ENCODE peak calls at places on chromosomes 2 and 18, in ten cellular contexts. Q is K562, E is mesenchymal stem cell, Z is GM23248, K is astrocyte, C is colonic mucosa, R is HepG2, B is HCT116, F is endothelial cell of umbilical vein, Y is endodermal cell. D is an unnamed sample.

GRCh38 chr2:133810559-133810958 is 242.3 kb upstream of the NCKAP5 start:
- DNase-seq in Q (no peak), E (no peak), Z (no peak), K (no peak), C (no peak), R (no peak), B (no peak), F (no peak), Y (no peak), D (no peak)

GRCh38 chr2:38740851-38741541 is 10.2 kb downstream of the SRSF7 start:
- DNase-seq in Q (no peak), E (peak; percentile 67), Z (peak; percentile 69), K (no peak), C (no peak), R (peak; percentile 60), B (no peak), F (peak; percentile 62), Y (no peak), D (no peak)

GRCh38 chr2:186531257-186531775 is 45.3 kb downstream of the ZC3H15 start:
- DNase-seq in Q (no peak), E (no peak), Z (no peak), K (peak; percentile 36), C (no peak), R (no peak), B (no peak), F (peak; percentile 20), Y (no peak), D (no peak)

GRCh38 chr2:152167070-152167469 is 8.5 kb downstream of the STAM2 start:
- DNase-seq in Q (no peak), E (no peak), Z (peak; percentile 10), K (no peak), C (no peak), R (no peak), B (no peak), F (peak; percentile 38), Y (no peak), D (no peak)

GRCh38 chr2:201643216-201643651 is at the start of gene TMEM237:
- DNase-seq in Q (peak; percentile 56), E (no peak), Z (peak; percentile 80), K (peak; percentile 25), C (no peak), R (peak; percentile 13), B (peak; percentile 6), F (peak; percentile 61), Y (no peak), D (peak; percentile 83)

GRCh38 chr18:46554406-46554805 is 102.6 kb downstream of the LOXHD1 start:
- DNase-seq in Q (no peak), E (no peak), Z (no peak), K (no peak), C (no peak), R (no peak), B (no peak), F (no peak), Y (no peak), D (no peak)

GRCh38 chr2:71347517-71347916 is 15.9 kb downstream of the ZNF638 start:
- DNase-seq in Q (peak; percentile 26), E (peak; percentile 33), Z (peak; percentile 46), K (peak; percentile 3), C (no peak), R (no peak), B (no peak), F (peak; percentile 47), Y (peak; percentile 59), D (no peak)

GRCh38 chr18:79965119-79965902 is 868 bp downstream of the HSBP1L1 start:
- DNase-seq in Q (no peak), E (peak; percentile 94), Z (peak; percentile 82), K (peak; percentile 71), C (peak; percentile 82), R (peak; percentile 79), B (no peak), F (peak; percentile 76), Y (peak; percentile 76), D (peak; percentile 81)

DNA sequence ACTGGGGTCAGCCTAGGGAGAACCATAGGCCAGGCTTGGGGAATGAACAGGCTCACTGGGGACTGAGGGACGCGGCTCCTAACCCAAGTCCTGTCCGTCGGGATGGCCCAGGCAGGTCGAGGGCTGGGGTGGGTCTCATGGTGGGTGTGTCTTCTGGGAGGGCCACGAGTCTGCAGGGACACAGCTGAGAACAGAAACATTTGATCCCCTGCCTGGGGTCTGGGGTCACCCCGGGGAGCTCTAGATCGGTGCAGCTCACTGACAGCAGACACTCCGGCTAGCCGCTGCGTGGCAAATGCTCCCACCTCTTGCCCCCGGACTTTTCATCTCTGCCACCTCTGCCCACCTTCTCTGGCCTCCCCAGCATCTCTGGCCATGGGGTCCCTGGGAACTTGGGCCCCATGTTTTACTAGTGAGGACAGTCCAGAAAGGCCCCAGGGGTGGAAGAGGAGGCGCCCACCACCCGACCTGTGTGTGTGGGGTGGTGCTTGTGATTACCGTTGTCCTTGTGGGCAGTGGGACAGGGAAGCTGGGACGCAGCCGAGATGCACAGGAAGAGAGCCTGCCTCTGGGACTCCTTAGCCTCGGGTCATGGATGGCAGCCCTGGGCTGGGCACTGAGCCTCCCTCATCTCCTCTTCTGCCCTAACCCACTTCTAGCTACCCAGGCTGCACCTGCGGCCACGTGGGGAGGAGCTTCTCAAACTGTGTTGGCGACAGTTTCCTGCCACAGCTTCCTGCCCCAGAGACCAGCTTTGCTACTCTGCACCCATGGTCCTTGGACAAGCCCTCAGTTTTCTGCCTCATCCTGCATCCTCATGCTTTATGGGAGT is 4.9 kb downstream of the ZAP70 start:
- DNase-seq in Q (no peak), E (no peak), Z (no peak), K (no peak), C (peak; percentile 33), R (no peak), B (no peak), F (no peak), Y (no peak), D (peak; percentile 77)
- H3K9ac ChIP-seq in Q (peak overlapping the region; percentile 56), E (no peak overlapping the region), Z (no peak overlapping the region), K (no peak overlapping the region), C (no peak overlapping the region), R (no peak overlapping the region), B (no peak overlapping the region), F (no peak overlapping the region), Y (no peak overlapping the region), D (no peak overlapping the region)

GRCh38 chr2:74846481-74846880 is 12.6 kb downstream of the HK2 start:
- DNase-seq in Q (no peak), E (no peak), Z (no peak), K (no peak), C (no peak), R (no peak), B (no peak), F (no peak), Y (no peak), D (no peak)

GRCh38 chr2:74845217-74845751 is 11.4 kb downstream of the HK2 start:
- DNase-seq in Q (no peak), E (peak; percentile 91), Z (peak; percentile 99), K (peak; percentile 90), C (peak; percentile 90), R (no peak), B (peak; percentile 91), F (peak; percentile 94), Y (peak; percentile 69), D (peak; percentile 93)

GRCh38 chr2:74844752-74845151 is 10.8 kb downstream of the HK2 start:
- DNase-seq in Q (no peak), E (no peak), Z (no peak), K (no peak), C (no peak), R (no peak), B (no peak), F (no peak), Y (no peak), D (no peak)

GRCh38 chr2:74847075-74847858 is 13.3 kb downstream of the HK2 start:
- DNase-seq in Q (no peak), E (no peak), Z (peak; percentile 42), K (no peak), C (no peak), R (no peak), B (no peak), F (no peak), Y (no peak), D (no peak)

DNA sequence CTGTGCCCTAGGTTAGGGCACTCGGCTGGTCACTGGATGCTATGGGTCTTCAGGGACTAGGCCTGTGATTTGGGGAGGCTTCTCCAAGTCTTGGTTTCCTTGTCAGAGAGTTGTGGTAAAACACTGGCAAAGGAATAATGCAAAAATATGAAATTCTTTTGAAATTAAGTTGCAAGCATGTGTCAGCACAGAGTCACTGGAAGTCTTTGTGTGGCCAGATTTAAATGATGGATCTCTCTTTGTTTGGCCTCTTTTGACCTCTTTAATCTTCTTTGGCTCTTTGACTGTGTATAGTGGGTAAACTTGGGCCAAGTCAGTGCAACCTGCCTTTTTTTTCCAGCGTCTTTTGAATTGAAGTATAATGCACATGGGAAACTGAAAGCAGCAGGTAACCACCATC is 12.1 kb downstream of the HK2 start:
- DNase-seq in Q (no peak), E (no peak), Z (peak; percentile 41), K (peak; percentile 27), C (no peak), R (no peak), B (no peak), F (no peak), Y (no peak), D (no peak)
- H3K4me3 ChIP-seq in Q (no peak overlapping the region), E (no peak overlapping the region), Z (peak overlapping the region; percentile 25), K (no peak overlapping the region), C (no peak overlapping the region), R (no peak overlapping the region), B (no peak overlapping the region), F (no peak overlapping the region), Y (no peak overlapping the region), D (no peak overlapping the region)

GRCh38 chr2:60540054-60540453 is 13.4 kb downstream of the BCL11A start:
- DNase-seq in Q (no peak), E (no peak), Z (no peak), K (no peak), C (no peak), R (no peak), B (no peak), F (no peak), Y (no peak), D (no peak)

GRCh38 chr2:60539177-60539576 is 14.3 kb downstream of the BCL11A start:
- DNase-seq in Q (no peak), E (no peak), Z (no peak), K (no peak), C (no peak), R (no peak), B (no peak), F (no peak), Y (peak; percentile 47), D (no peak)

GRCh38 chr2:60548844-60549243 is 4.6 kb downstream of the BCL11A start:
- DNase-seq in Q (no peak), E (no peak), Z (no peak), K (no peak), C (no peak), R (no peak), B (no peak), F (no peak), Y (no peak), D (no peak)

GRCh38 chr2:60544980-60545560 is 8.4 kb downstream of the BCL11A start:
- DNase-seq in Q (no peak), E (peak; percentile 26), Z (no peak), K (no peak), C (no peak), R (no peak), B (no peak), F (no peak), Y (no peak), D (no peak)

GRCh38 chr2:60544059-60544458 is 9.4 kb downstream of the BCL11A start:
- DNase-seq in Q (no peak), E (peak; percentile 14), Z (no peak), K (no peak), C (no peak), R (no peak), B (no peak), F (no peak), Y (no peak), D (no peak)
- H3K4me1 ChIP-seq in Q (no peaks in the 10 kb centered on the region), E (no peaks in the 10 kb centered on the region), Z (peaks cover 6% of the 10 kb centered on the region), K (no peaks in the 10 kb centered on the region), C (peaks cover 8% of the 10 kb centered on the region), R (no peaks in the 10 kb centered on the region), B (no peaks in the 10 kb centered on the region), F (no peaks in the 10 kb centered on the region), Y (peaks cover 3% of the 10 kb centered on the region), D (no peaks in the 10 kb centered on the region)

GRCh38 chr2:239932881-239933735 is 92.0 kb downstream of the NDUFA10 start:
- DNase-seq in Q (no peak), E (no peak), Z (no peak), K (no peak), C (no peak), R (no peak), B (no peak), F (no peak), Y (peak; percentile 22), D (peak; percentile 54)
- H3K9ac ChIP-seq in Q (no peak overlapping the region), E (no peak overlapping the region), Z (no peak overlapping the region), K (no peak overlapping the region), C (no peak overlapping the region), R (no peak overlapping the region), B (no peak overlapping the region), F (no peak overlapping the region), Y (no peak overlapping the region), D (no peak overlapping the region)